ENCODE peak calls at places on chromosomes 1 and 21, in six cellular contexts. I is left ventricle myocardium superior; K is right cardiac atrium; B is T-helper 17 cell; C is Right ventricle myocardium superior; S is stimulated activated naive CD8-positive, alpha-beta T cell treated with anti-CD3 and anti-CD28 coated beads, Interleukin-15, amount 100 ng/mL, for 72 hours. V is an unnamed sample.

GRCh38 chr1:48889615-48890014 is 112.9 kb upstream of the BEND5 start:
- ATAC-seq in I (no peak), K (no peak), B (no peak), C (no peak), S (no peak), V (no peak)

GRCh38 chr1:8206397-8206796 is 111.5 kb upstream of the SLC45A1 start:
- ATAC-seq in I (no peak), K (no peak), B (no peak), C (no peak), S (no peak), V (no peak)

GRCh38 chr1:56216173-56216572 is 363.2 kb downstream of the PLPP3 start:
- ATAC-seq in I (peak), K (peak), B (no peak), C (peak), S (no peak), V (no peak)

GRCh38 chr1:196933531-196934189 is 9.9 kb upstream of the CFHR2 start:
- ATAC-seq in I (no peak), K (no peak), B (no peak), C (no peak), S (peak), V (no peak)

GRCh38 chr1:92949937-92950817 is 11.1 kb downstream of the DIPK1A start:
- ATAC-seq in I (no peak), K (no peak), B (no peak), C (no peak), S (no peak), V (no peak)

GRCh38 chr1:77961392-77961791 is 17.5 kb downstream of the FUBP1 start:
- ATAC-seq in I (no peak), K (no peak), B (no peak), C (no peak), S (no peak), V (no peak)

GRCh38 chr21:35438643-35439404 is 389.7 kb upstream of the RUNX1 start:
- ATAC-seq in I (peak), K (peak), B (peak), C (peak), S (peak), V (no peak)

GRCh38 chr1:168688679-168689657 is 40.0 kb downstream of the DPT start:
- ATAC-seq in I (no peak), K (no peak), B (no peak), C (peak), S (no peak), V (no peak)

GRCh38 chr1:44616991-44617702 is 57.1 kb downstream of the TMEM53 start:
- ATAC-seq in I (peak), K (peak), B (no peak), C (peak), S (peak), V (peak)

GRCh38 chr1:214209260-214209808 is 71.6 kb upstream of the SMYD2 start:
- ATAC-seq in I (no peak), K (no peak), B (no peak), C (no peak), S (no peak), V (no peak)

GRCh38 chr21:33969600-33969999 is 54.0 kb upstream of the ATP5PO start:
- ATAC-seq in I (peak), K (no peak), B (no peak), C (peak), S (no peak), V (no peak)

GRCh38 chr1:25476186-25477097 is 45.7 kb downstream of the MACO1 start:
- ATAC-seq in I (no peak), K (no peak), B (no peak), C (peak), S (peak), V (no peak)

GRCh38 chr1:154809436-154810413 is 60.4 kb downstream of the KCNN3 start:
- ATAC-seq in I (peak), K (peak), B (no peak), C (no peak), S (peak), V (peak)

GRCh38 chr1:40155910-40156309 is 5.3 kb upstream of the RLF start:
- ATAC-seq in I (no peak), K (no peak), B (no peak), C (no peak), S (no peak), V (no peak)

GRCh38 chr1:166133857-166134256 is 32.9 kb downstream of the FAM78B start:
- ATAC-seq in I (no peak), K (no peak), B (no peak), C (no peak), S (no peak), V (no peak)

GRCh38 chr1:234864116-234864515 is 254.1 kb upstream of the IRF2BP2 start:
- ATAC-seq in I (no peak), K (no peak), B (no peak), C (no peak), S (no peak), V (no peak)

GRCh38 chr1:150619576-150620509 is 9.6 kb downstream of the ENSA start:
- ATAC-seq in I (peak), K (peak), B (peak), C (peak), S (peak), V (peak)

GRCh38 chr21:28317177-28317950 is 675.3 kb downstream of the LTN1 start:
- ATAC-seq in I (no peak), K (no peak), B (no peak), C (no peak), S (peak), V (peak)

GRCh38 chr1:15939181-15940109 is 36.5 kb downstream of the ZBTB17 start:
- ATAC-seq in I (peak), K (no peak), B (no peak), C (peak), S (no peak), V (peak)

GRCh38 chr1:225794954-225795353 is 15.0 kb upstream of the EPHX1 start:
- ATAC-seq in I (no peak), K (no peak), B (no peak), C (no peak), S (no peak), V (no peak)

GRCh38 chr1:24980836-24981631 is 51.0 kb upstream of the RUNX3 start:
- ATAC-seq in I (no peak), K (no peak), B (no peak), C (no peak), S (peak), V (no peak)

GRCh38 chr1:158371188-158371953 is 17.7 kb downstream of the CD1E start:
- ATAC-seq in I (no peak), K (no peak), B (no peak), C (no peak), S (peak), V (no peak)

GRCh38 chr1:8120693-8121260 is 94.7 kb upstream of the ERRFI1 start:
- ATAC-seq in I (no peak), K (peak), B (no peak), C (no peak), S (no peak), V (peak)

GRCh38 chr1:14954210-14954609 is 199.3 kb upstream of the TMEM51 start:
- ATAC-seq in I (no peak), K (no peak), B (no peak), C (no peak), S (no peak), V (no peak)